ENCODE peak calls at places on chromosomes 5 and 9, in four cellular contexts. Y, J, U and K are unnamed samples.

GRCh38 chr9:98168952-98169488 is 23.4 kb downstream of the CORO2A start:
- DNase-seq in U (no peak), J (peak; percentile 89), Y (peak; percentile 76), K (peak; percentile 83)

GRCh38 chr9:86671018-86671417 is 276.3 kb downstream of the GAS1 start:
- DNase-seq in U (no peak), Y (no peak), J (no peak), K (no peak)

GRCh38 chr5:111680737-111681413 is 76.1 kb downstream of the NREP start:
- DNase-seq in U (no peak), Y (peak; percentile 32), J (peak; percentile 51), K (no peak)

GRCh38 chr5:132473608-132474007 is 17.0 kb downstream of the IRF1 start:
- DNase-seq in U (no peak), J (no peak), Y (no peak), K (no peak)

GRCh38 chr5:163347671-163348070 is 89.7 kb upstream of the CCNG1 start:
- DNase-seq in J (peak; percentile 56), U (no peak), Y (peak; percentile 66), K (peak; percentile 80)

GRCh38 chr9:96084289-96084688 is 208.8 kb downstream of the ERCC6L2 start:
- DNase-seq in Y (peak; percentile 52), J (peak; percentile 59), U (no peak), K (no peak)

GRCh38 chr5:107486489-107486888 is 184.2 kb downstream of the EFNA5 start:
- DNase-seq in U (no peak), J (peak; percentile 44), Y (no peak), K (no peak)

GRCh38 chr9:70053864-70054263 is 10.2 kb downstream of the MAMDC2 start:
- DNase-seq in Y (no peak), U (no peak), J (no peak), K (no peak)

GRCh38 chr5:158952951-158953350 is 146.8 kb downstream of the EBF1 start:
- DNase-seq in J (no peak), U (no peak), Y (no peak), K (no peak)

GRCh38 chr5:79357401-79357800 is 121.5 kb downstream of the JMY start:
- DNase-seq in Y (no peak), U (no peak), J (no peak), K (no peak)

GRCh38 chr5:76404694-76405306 is 1.7 kb downstream of the IQGAP2 start:
- DNase-seq in Y (no peak), J (no peak), U (no peak), K (peak; percentile 26)

GRCh38 chr9:123418052-123418430 is 62.0 kb downstream of the CRB2 start:
- DNase-seq in J (no peak), Y (no peak), U (no peak), K (peak; percentile 40)

GRCh38 chr9:136748201-136748600 is at the start of gene LCN6:
- DNase-seq in Y (no peak), U (no peak), J (no peak), K (no peak)

GRCh38 chr9:1337169-1337568 is 287.0 kb downstream of the DMRT2 start:
- DNase-seq in U (no peak), J (no peak), Y (no peak), K (no peak)

GRCh38 chr9:109556061-109556460 is 58.0 kb upstream of the PTPN3 start:
- DNase-seq in J (peak; percentile 87), Y (peak; percentile 79), U (no peak), K (peak; percentile 47)

GRCh38 chr9:77455312-77455927 is 192.7 kb downstream of the GNA14 start:
- DNase-seq in Y (peak; percentile 41), J (peak; percentile 20), U (no peak), K (peak; percentile 79)

GRCh38 chr5:131947445-131947844 is 2.0 kb upstream of the MEIKIN start:
- DNase-seq in J (no peak), U (no peak), Y (no peak), K (no peak)

GRCh38 chr9:124873664-124874063 is 11.7 kb downstream of the ARPC5L start:
- DNase-seq in J (peak; percentile 74), Y (no peak), U (no peak), K (no peak)

GRCh38 chr9:135478858-135479468 is 619 bp upstream of the PPP1R26 start:
- DNase-seq in U (no peak), J (peak; percentile 82), Y (peak; percentile 53), K (peak; percentile 73)

GRCh38 chr5:5886812-5887486 is 464.5 kb downstream of the ICE1 start:
- DNase-seq in J (no peak), U (no peak), Y (peak; percentile 50), K (peak; percentile 89)

GRCh38 chr5:143434261-143435206 is 31.0 kb upstream of the NR3C1 start:
- DNase-seq in Y (no peak), J (no peak), U (no peak), K (no peak)

GRCh38 chr9:113446323-113446740 is 17.2 kb upstream of the RGS3 start:
- DNase-seq in J (peak; percentile 44), Y (peak; percentile 19), U (no peak), K (peak; percentile 56)

GRCh38 chr5:72166070-72166979 is 59.0 kb downstream of the MAP1B start:
- DNase-seq in J (peak; percentile 4), U (no peak), Y (peak; percentile 82), K (peak; percentile 61)

GRCh38 chr5:44332360-44332971 is 56.8 kb downstream of the FGF10 start:
- DNase-seq in J (peak; percentile 52), U (no peak), Y (no peak), K (peak; percentile 43)

GRCh38 chr5:58080573-58080972 is 379.3 kb downstream of the PLK2 start:
- DNase-seq in Y (peak; percentile 10), U (no peak), J (no peak), K (no peak)

GRCh38 chr5:154505567-154505966 is 27.5 kb upstream of the HAND1 start:
- DNase-seq in Y (no peak), J (no peak), U (no peak), K (peak; percentile 74)

GRCh38 chr9:91415290-91415689 is 8.3 kb downstream of the NFIL3 start:
- DNase-seq in J (no peak), U (no peak), Y (no peak), K (no peak)

GRCh38 chr5:93519737-93520136 is 61.3 kb downstream of the NR2F1-AS1 start:
- DNase-seq in J (no peak), U (no peak), Y (no peak), K (no peak)

GRCh38 chr5:109215040-109215439 is 194.7 kb downstream of the PJA2 start:
- DNase-seq in Y (no peak), J (no peak), U (no peak), K (no peak)